ENCODE peak calls at places on chromosomes 5 and 9, in ten cellular contexts. A is AG04449; G is nucleus accumbens; W is ovary; C is WTC11; V is uterus; S is mesendoderm; T is effector CD4-positive, alpha-beta T cell; O is stimulated activated naive CD4-positive, alpha-beta T cell treated with Interleukin-2 at 50 U/mL for 16 hours; D is SK-N-SH. Y is an unnamed sample.

GRCh38 chr9:5842926-5843325 is 10.0 kb upstream of the ERMP1 start:
- DNase-seq in A (no peak), G (no peak), W (no peak), C (no peak), V (no peak), S (peak), T (no peak), O (no peak), D (no peak), Y (no peak)

GRCh38 chr9:37966443-37967271 is 62.7 kb upstream of the SLC25A51 start:
- DNase-seq in A (no peak), G (no peak), W (no peak), C (no peak), V (no peak), S (no peak), T (no peak), O (no peak), D (no peak), Y (no peak)

GRCh38 chr5:16934669-16935068 is 1.4 kb downstream of the MYO10 start:
- DNase-seq in A (no peak), G (no peak), W (no peak), C (no peak), V (no peak), S (no peak), T (no peak), O (no peak), D (no peak), Y (no peak)

GRCh38 chr5:141825241-141825671 is 53.0 kb downstream of the PCDH1 start:
- DNase-seq in A (no peak), G (peak), W (no peak), C (no peak), V (no peak), S (no peak), T (no peak), O (no peak), D (peak), Y (no peak)

GRCh38 chr5:6757414-6757969 is 44.3 kb downstream of the TENT4A start:
- DNase-seq in A (no peak), G (no peak), W (no peak), C (no peak), V (no peak), S (no peak), T (no peak), O (no peak), D (no peak), Y (no peak)

GRCh38 chr5:131258733-131259132 is 5.1 kb upstream of the CDC42SE2 start:
- DNase-seq in A (no peak), G (no peak), W (no peak), C (no peak), V (no peak), S (no peak), T (no peak), O (no peak), D (no peak), Y (no peak)

GRCh38 chr5:107203231-107203630 is 467.5 kb downstream of the EFNA5 start:
- DNase-seq in A (no peak), G (no peak), W (no peak), C (no peak), V (no peak), S (no peak), T (no peak), O (no peak), D (no peak), Y (no peak)

GRCh38 chr5:172901788-172902496 is 57.3 kb upstream of the RPL26L1 start:
- DNase-seq in A (peak), G (no peak), W (peak), C (no peak), V (peak), S (peak), T (no peak), O (no peak), D (no peak), Y (no peak)

GRCh38 chr5:126339215-126339805 is 83.9 kb upstream of the GRAMD2B start:
- DNase-seq in A (peak), G (no peak), W (peak), C (peak), V (peak), S (peak), T (peak), O (no peak), D (peak), Y (peak)

GRCh38 chr5:14776640-14777039 is 94.9 kb downstream of the ANKH start:
- DNase-seq in A (no peak), G (no peak), W (no peak), C (no peak), V (no peak), S (no peak), T (no peak), O (no peak), D (no peak), Y (no peak)

GRCh38 chr9:105127863-105128220 is 116.6 kb upstream of the SLC44A1 start:
- DNase-seq in A (no peak), G (no peak), W (no peak), C (no peak), V (no peak), S (peak), T (peak), O (no peak), D (no peak), Y (no peak)

GRCh38 chr5:167920589-167920988 is 370.9 kb upstream of the WWC1 start:
- DNase-seq in A (no peak), G (no peak), W (no peak), C (no peak), V (no peak), S (no peak), T (no peak), O (no peak), D (no peak), Y (no peak)

GRCh38 chr9:123058834-123059233 is 25.4 kb downstream of the GPR21 start:
- DNase-seq in A (no peak), G (no peak), W (no peak), C (no peak), V (no peak), S (no peak), T (no peak), O (no peak), D (no peak), Y (no peak)

GRCh38 chr5:75049581-75050274 is 2.6 kb downstream of the GCNT4 start:
- DNase-seq in A (no peak), G (no peak), W (peak), C (peak), V (peak), S (peak), T (peak), O (peak), D (peak), Y (peak)

GRCh38 chr9:13990994-13991393 is 322.9 kb downstream of the NFIB start:
- DNase-seq in A (no peak), G (no peak), W (no peak), C (no peak), V (no peak), S (no peak), T (no peak), O (no peak), D (no peak), Y (no peak)

GRCh38 chr5:167582263-167582662 is 709.2 kb upstream of the WWC1 start:
- DNase-seq in A (no peak), G (no peak), W (no peak), C (no peak), V (no peak), S (no peak), T (no peak), O (no peak), D (peak), Y (no peak)

GRCh38 chr5:119389288-119390065 is 33.7 kb downstream of the TNFAIP8 start:
- DNase-seq in A (no peak), G (no peak), W (no peak), C (no peak), V (no peak), S (no peak), T (no peak), O (no peak), D (no peak), Y (peak)

GRCh38 chr5:137281201-137281600 is 217.9 kb downstream of the SPOCK1 start:
- DNase-seq in A (no peak), G (no peak), W (no peak), C (no peak), V (no peak), S (no peak), T (no peak), O (no peak), D (no peak), Y (no peak)

GRCh38 chr9:137459147-137459600 is at the start of gene NSMF:
- DNase-seq in A (no peak), G (peak), W (peak), C (peak), V (peak), S (peak), T (peak), O (peak), D (peak), Y (peak)

GRCh38 chr5:5080790-5081189 is 59.3 kb upstream of the ADAMTS16 start:
- DNase-seq in A (no peak), G (no peak), W (no peak), C (no peak), V (no peak), S (no peak), T (no peak), O (no peak), D (no peak), Y (no peak)

GRCh38 chr9:131677051-131677444 is 62.8 kb downstream of the RAPGEF1 start:
- DNase-seq in A (no peak), G (no peak), W (no peak), C (no peak), V (no peak), S (no peak), T (no peak), O (no peak), D (no peak), Y (no peak)

GRCh38 chr5:134226441-134227192 is 744 bp upstream of the PPP2CA start:
- DNase-seq in A (no peak), G (no peak), W (no peak), C (no peak), V (no peak), S (no peak), T (peak), O (peak), D (no peak), Y (no peak)

GRCh38 chr5:119743927-119744326 is 114.6 kb downstream of the FAM170A start:
- DNase-seq in A (no peak), G (no peak), W (no peak), C (peak), V (no peak), S (peak), T (no peak), O (no peak), D (peak), Y (peak)

GRCh38 chr9:134396258-134396742 is 70.0 kb downstream of the RXRA start:
- DNase-seq in A (no peak), G (no peak), W (no peak), C (no peak), V (no peak), S (no peak), T (peak), O (peak), D (no peak), Y (no peak)

GRCh38 chr5:71782771-71783770 is 64.0 kb downstream of the CARTPT start:
- DNase-seq in A (no peak), G (peak), W (peak), C (peak), V (peak), S (peak), T (peak), O (peak), D (peak), Y (peak)

GRCh38 chr5:852018-852417 is 1.2 kb upstream of the ZDHHC11 start:
- DNase-seq in A (no peak), G (no peak), W (no peak), C (no peak), V (no peak), S (no peak), T (no peak), O (no peak), D (no peak), Y (no peak)

GRCh38 chr9:76691761-76692313 is 72.4 kb upstream of the PCA3 start:
- DNase-seq in A (no peak), G (peak), W (no peak), C (no peak), V (no peak), S (peak), T (no peak), O (no peak), D (no peak), Y (no peak)

GRCh38 chr5:146751781-146752401 is 126.7 kb downstream of the PPP2R2B start:
- DNase-seq in A (no peak), G (no peak), W (no peak), C (no peak), V (no peak), S (no peak), T (peak), O (peak), D (no peak), Y (no peak)

GRCh38 chr9:114002986-114003740 is 74.9 kb downstream of the AMBP start:
- DNase-seq in A (no peak), G (no peak), W (peak), C (peak), V (no peak), S (no peak), T (no peak), O (no peak), D (no peak), Y (no peak)

GRCh38 chr9:16139781-16140180 is 586.9 kb downstream of the CCDC171 start:
- DNase-seq in A (no peak), G (no peak), W (peak), C (no peak), V (peak), S (no peak), T (no peak), O (no peak), D (no peak), Y (no peak)

GRCh38 chr9:114153761-114154596 is 1.4 kb upstream of the COL27A1 start:
- DNase-seq in A (no peak), G (no peak), W (no peak), C (peak), V (no peak), S (peak), T (no peak), O (no peak), D (peak), Y (no peak)

GRCh38 chr9:135061441-135061840 is 26.0 kb upstream of the OLFM1 start:
- DNase-seq in A (no peak), G (no peak), W (no peak), C (no peak), V (no peak), S (no peak), T (no peak), O (no peak), D (no peak), Y (no peak)

Y was measured in NCI-H446.